ENCODE peak calls at places on chromosomes 5 and 9, in six cellular contexts. H is gastrocnemius medialis, R is tibial nerve, N is ovary, I is IMR-90, K is stomach. J is an unnamed sample.

GRCh38 chr5:134145779-134146581 is 30.8 kb downstream of the SKP1 start:
- DNase-seq in H (peak; percentile 75), R (peak; percentile 85), N (peak; percentile 68), I (peak; percentile 64), K (peak; percentile 84), J (peak; percentile 74)

GRCh38 chr5:79990205-79990597 is 861 bp downstream of the MTX3 start:
- DNase-seq in H (no peak), R (no peak), N (no peak), I (peak; percentile 36), K (no peak), J (no peak)

GRCh38 chr5:59798862-59799667 is 94.5 kb downstream of the PDE4D start:
- DNase-seq in H (no peak), R (no peak), N (no peak), I (no peak), K (no peak), J (no peak)

GRCh38 chr5:116564322-116564721 is 10.3 kb downstream of the SEMA6A start:
- DNase-seq in H (no peak), R (no peak), N (no peak), I (no peak), K (no peak), J (no peak)

GRCh38 chr5:53246042-53246836 is 136.7 kb upstream of the MOCS2 start:
- DNase-seq in H (no peak), R (no peak), N (no peak), I (peak; percentile 94), K (no peak), J (no peak)

GRCh38 chr5:163489055-163489744 is 16.2 kb upstream of the MAT2B start:
- DNase-seq in H (no peak), R (no peak), N (no peak), I (peak; percentile 21), K (no peak), J (no peak)

GRCh38 chr5:43117092-43117491 is 3.6 kb upstream of the ZNF131 start:
- DNase-seq in H (peak; percentile 48), R (no peak), N (no peak), I (no peak), K (no peak), J (no peak)

GRCh38 chr5:81213070-81213469 is 20.1 kb upstream of the CKMT2 start:
- DNase-seq in H (no peak), R (no peak), N (no peak), I (no peak), K (no peak), J (no peak)

GRCh38 chr5:1021136-1021968 is 12.8 kb downstream of the NKD2 start:
- DNase-seq in H (no peak), R (no peak), N (peak; percentile 5), I (no peak), K (no peak), J (no peak)

GRCh38 chr5:82396871-82397514 is 118.8 kb upstream of the RPS23 start:
- DNase-seq in H (peak; percentile 58), R (peak; percentile 61), N (peak; percentile 31), I (peak; percentile 99), K (peak; percentile 53), J (peak; percentile 80)

GRCh38 chr5:375921-376871 is 54.7 kb downstream of the AHRR start:
- DNase-seq in H (no peak), R (no peak), N (no peak), I (no peak), K (peak; percentile 21), J (no peak)

GRCh38 chr9:110954822-110955291 is 83.4 kb downstream of the LPAR1 start:
- DNase-seq in H (no peak), R (no peak), N (no peak), I (peak; percentile 64), K (no peak), J (no peak)

GRCh38 chr5:852431-853401 is 1.9 kb upstream of the ZDHHC11 start:
- DNase-seq in H (peak; percentile 5), R (no peak), N (peak; percentile 14), I (no peak), K (no peak), J (peak; percentile 48)

GRCh38 chr5:140076788-140077187 is 33.7 kb upstream of the NRG2 start:
- DNase-seq in H (no peak), R (no peak), N (no peak), I (no peak), K (no peak), J (no peak)

DNA sequence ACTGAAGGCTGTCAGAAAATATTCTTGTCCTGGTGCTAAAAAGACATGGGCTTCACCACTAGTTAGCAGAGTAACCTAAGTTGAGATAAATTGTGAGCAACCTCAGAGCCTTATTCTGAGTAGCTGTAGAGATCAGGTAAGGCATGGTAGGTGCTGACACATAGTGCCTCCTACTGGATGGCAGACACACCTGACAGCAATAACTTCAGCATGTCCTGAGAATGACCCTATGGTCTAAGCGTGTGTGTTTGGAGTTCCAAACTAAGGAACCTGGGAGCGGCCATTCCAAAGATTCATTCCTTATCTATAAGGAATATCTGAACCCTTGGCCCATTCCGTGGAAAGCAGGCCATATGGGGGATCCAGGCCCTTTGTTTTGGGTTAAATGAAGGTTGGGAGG is 46.0 kb downstream of the SLC28A3 start:
- DNase-seq in H (no peak), R (no peak), N (no peak), I (no peak), K (no peak), J (no peak)
- TF ChIP-seq CTCF in H (no peak), R (no peak), N (no peak), I (peak; percentile 1), K (no peak), J (no peak)

GRCh38 chr9:134640491-134641172 is 971 bp upstream of the COL5A1 start:
- DNase-seq in H (no peak), R (no peak), N (no peak), I (no peak), K (no peak), J (no peak)

GRCh38 chr9:134642385-134643181 is 980 bp downstream of the COL5A1 start:
- DNase-seq in H (peak; percentile 64), R (peak; percentile 80), N (peak; percentile 71), I (peak; percentile 91), K (peak; percentile 35), J (peak; percentile 65)

GRCh38 chr9:134641989-134642384 is 384 bp downstream of the COL5A1 start:
- DNase-seq in H (no peak), R (no peak), N (no peak), I (no peak), K (no peak), J (no peak)

GRCh38 chr9:134639994-134640393 is 1.6 kb upstream of the COL5A1 start:
- DNase-seq in H (no peak), R (no peak), N (no peak), I (no peak), K (no peak), J (no peak)

GRCh38 chr9:134641173-134641985 is at the start of gene COL5A1:
- DNase-seq in H (peak; percentile 74), R (peak; percentile 82), N (peak; percentile 93), I (peak; percentile 91), K (peak; percentile 83), J (peak; percentile 92)
- TF ChIP-seq POLR2A in H (peak; percentile 72), R (peak; percentile 86), N (peak; percentile 85), I (peak; percentile 96), K (no peak), J (no peak)

DNA sequence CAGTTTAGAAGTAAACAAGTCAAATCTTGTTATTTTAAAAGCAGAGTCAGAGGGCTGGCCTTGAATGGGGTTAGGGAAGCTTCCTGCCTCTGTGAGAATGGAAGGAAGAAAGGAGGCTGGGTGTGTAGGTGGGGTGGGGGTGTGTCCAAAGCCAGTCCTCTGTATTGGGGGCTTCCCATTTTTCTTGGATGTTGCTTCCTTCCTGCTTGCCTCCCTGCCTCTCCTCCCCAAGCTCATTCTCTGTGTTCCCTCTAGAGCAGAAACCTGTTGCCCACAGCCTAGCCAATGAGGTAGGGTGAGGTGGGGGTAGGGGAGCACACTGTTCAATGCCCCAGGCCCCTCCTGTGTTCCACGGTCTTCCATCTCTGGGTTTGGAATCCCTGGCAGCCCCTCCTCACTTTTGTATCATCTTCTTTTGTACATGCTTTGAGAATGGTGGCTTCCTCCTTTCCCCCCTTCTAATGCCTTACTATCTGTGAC is 39.7 kb downstream of the SNX24 start:
- DNase-seq in H (no peak), R (no peak), N (no peak), I (no peak), K (no peak), J (no peak)
- H3K27ac ChIP-seq in H (no peak overlapping the region), R (peak overlapping the region; percentile 39), N (no peak overlapping the region), I (no peak overlapping the region), K (no peak overlapping the region), J (no peak overlapping the region)

DNA sequence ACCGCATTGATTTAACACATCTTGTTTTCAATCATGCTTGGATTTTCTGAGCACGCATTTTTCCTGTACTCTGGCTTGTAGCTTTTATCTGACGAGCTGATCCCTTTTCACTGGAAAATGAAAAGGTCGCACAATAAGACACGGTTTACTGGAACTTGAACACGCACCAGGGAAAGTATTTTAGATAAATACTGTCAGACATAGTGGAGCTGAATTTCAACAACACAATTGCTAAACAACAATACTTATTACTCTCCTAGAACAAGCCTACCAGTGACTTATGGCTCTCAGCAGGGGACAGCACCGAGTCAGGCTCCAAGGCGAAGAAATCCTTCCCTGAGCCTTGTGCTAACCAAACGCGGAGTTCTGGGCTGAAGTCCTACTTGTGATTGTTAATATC is 359.8 kb downstream of the EBF1 start:
- DNase-seq in H (peak; percentile 15), R (no peak), N (no peak), I (no peak), K (no peak), J (no peak)
- TF ChIP-seq CTCF in H (no peak), R (peak; percentile 25), N (no peak), I (no peak), K (no peak), J (no peak)

DNA sequence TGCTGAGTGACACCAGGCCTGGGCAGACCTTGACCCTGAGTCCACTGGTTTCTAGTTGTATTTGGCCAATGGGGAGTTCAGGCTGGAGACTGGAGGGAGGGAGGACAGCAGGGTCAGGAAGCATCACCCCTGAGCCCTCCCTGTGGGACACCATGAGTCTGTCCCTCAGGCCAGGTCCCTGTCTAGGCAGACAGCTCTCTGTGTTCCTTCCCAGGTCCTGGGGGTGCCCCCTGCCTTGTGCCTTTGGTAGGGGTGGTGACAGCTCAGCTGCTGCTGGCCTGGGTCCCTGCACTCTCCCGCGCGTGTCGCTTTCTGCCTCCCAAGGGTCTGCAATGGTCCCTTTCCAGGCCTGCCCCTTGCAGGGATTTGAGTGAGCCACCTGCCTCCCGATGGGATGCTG is 125.5 kb downstream of the OLFM1 start:
- DNase-seq in H (no peak), R (no peak), N (no peak), I (no peak), K (no peak), J (no peak)
- TF ChIP-seq POLR2A in H (no peak), R (no peak), N (no peak), I (no peak), K (no peak), J (no peak)

DNA sequence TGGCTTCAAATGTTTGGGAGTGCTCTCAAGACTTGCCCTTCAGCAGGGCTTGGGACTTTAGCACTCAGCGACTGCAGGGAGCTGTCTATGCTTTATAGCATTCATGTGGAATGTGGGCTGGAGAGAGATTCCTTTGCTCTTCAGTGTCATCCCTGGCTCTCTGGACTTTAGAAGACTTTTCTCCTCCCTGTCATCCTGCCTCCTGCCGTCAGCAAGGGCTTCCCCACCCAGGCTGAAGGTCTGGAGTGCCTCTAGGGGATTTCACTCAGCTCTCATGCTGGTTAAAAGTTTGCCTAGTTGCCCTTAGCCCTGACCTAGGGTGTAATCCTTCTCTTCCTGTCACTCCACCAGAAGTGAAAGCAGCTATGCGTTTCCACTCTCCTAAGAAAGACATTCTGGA is 210.9 kb downstream of the FRMD3 start:
- DNase-seq in H (no peak), R (no peak), N (no peak), I (no peak), K (no peak), J (no peak)
- H3K27ac ChIP-seq in H (no peak overlapping the region), R (no peak overlapping the region), N (no peak overlapping the region), I (no peak overlapping the region), K (no peak overlapping the region), J (no peak overlapping the region)

J was measured in heart left ventricle.